ENCODE peak calls at places on chromosome 3, in nine cellular contexts. S, W, A, Z, M, L, Q, P and N are unnamed samples.

GRCh38 chr3:188279696-188280398 is 125.9 kb downstream of the LPP start:
- DNase-seq in W (no peak), L (no peak), Z (no peak), A (no peak), S (no peak), Q (no peak), P (no peak), M (no peak), N (no peak)

GRCh38 chr3:74766405-74766804 is 151.9 kb upstream of the CNTN3 start:
- DNase-seq in A (no peak), M (no peak), Q (no peak), S (no peak), Z (no peak), P (no peak), L (no peak), W (no peak), N (no peak)

GRCh38 chr3:11060500-11061251 is 68.1 kb downstream of the SLC6A1 start:
- DNase-seq in Q (peak), W (peak), S (peak), A (peak), Z (peak), P (peak), L (peak), M (peak), N (no peak)

GRCh38 chr3:66048051-66048395 is 9.3 kb upstream of the MAGI1 start:
- DNase-seq in S (no peak), Z (no peak), A (no peak), W (no peak), M (no peak), L (no peak), Q (no peak), P (no peak), N (no peak)

GRCh38 chr3:184230081-184230602 is 757 bp downstream of the VWA5B2 start:
- DNase-seq in A (no peak), L (no peak), Q (no peak), P (no peak), S (no peak), W (peak), M (no peak), Z (no peak), N (no peak)

GRCh38 chr3:48747703-48748102 is 30.7 kb upstream of the IP6K2 start:
- DNase-seq in L (no peak), Z (peak), M (no peak), Q (no peak), W (no peak), S (no peak), A (no peak), P (no peak), N (no peak)

GRCh38 chr3:10848261-10848660 is 32.2 kb downstream of the SLC6A11 start:
- DNase-seq in L (no peak), S (no peak), Q (no peak), W (no peak), P (peak), A (no peak), Z (no peak), M (no peak), N (peak)

GRCh38 chr3:21979706-21980105 is 228.7 kb upstream of the ZNF385D start:
- DNase-seq in A (no peak), Z (no peak), L (no peak), M (no peak), W (no peak), S (no peak), P (no peak), Q (no peak), N (peak)

GRCh38 chr3:73298243-73299183 is 237.1 kb downstream of the EBLN2 start:
- DNase-seq in M (no peak), A (no peak), Q (no peak), S (no peak), P (no peak), W (peak), L (no peak), Z (no peak), N (no peak)

GRCh38 chr3:10047876-10048275 is 21.6 kb downstream of the FANCD2 start:
- DNase-seq in Q (no peak), P (no peak), M (no peak), L (no peak), S (no peak), A (no peak), Z (no peak), W (no peak), N (no peak)